ENCODE peak calls at places on chromosomes 1 and 21, in nine cellular contexts. X is NCI-H345; H is OCI-M1; I is activated naive CD4-positive, alpha-beta T cell; C is stimulated activated CD4-positive, alpha-beta T cell treated with anti-CD3 and anti-CD28 coated beads, Interleukin-4, amount 100 ng/mL, for 24 hours; R is astrocyte of the cerebellum; V is HCEC 1CT; F is effector CD4-positive, alpha-beta T cell; M is NCI-H524. K is an unnamed sample.

GRCh38 chr1:43614891-43615290 is 35.1 kb upstream of the KDM4A start:
- DNase-seq in X (no peak), H (no peak), I (no peak), C (no peak), R (no peak), V (no peak), F (no peak), M (no peak), K (no peak)

GRCh38 chr21:20729376-20729775 is 268.8 kb upstream of the NCAM2 start:
- DNase-seq in X (no peak), H (no peak), I (no peak), C (no peak), R (no peak), V (no peak), F (no peak), M (no peak), K (no peak)

GRCh38 chr1:160081261-160081936 is at the start of gene KCNJ9:
- DNase-seq in X (no peak), H (no peak), I (no peak), C (no peak), R (no peak), V (no peak), F (no peak), M (no peak), K (no peak)

GRCh38 chr1:86705633-86705985 is 1.2 kb downstream of the SH3GLB1 start:
- DNase-seq in X (no peak), H (no peak), I (no peak), C (no peak), R (no peak), V (peak), F (no peak), M (no peak), K (no peak)

GRCh38 chr1:76593614-76594013 is 273.7 kb upstream of the ST6GALNAC5 start:
- DNase-seq in X (no peak), H (no peak), I (no peak), C (no peak), R (no peak), V (peak), F (no peak), M (no peak), K (no peak)

GRCh38 chr1:94113592-94114322 is 7.2 kb downstream of the ABCA4 start:
- DNase-seq in X (no peak), H (no peak), I (no peak), C (no peak), R (no peak), V (no peak), F (no peak), M (no peak), K (no peak)

GRCh38 chr1:94514095-94514727 is 27.3 kb downstream of the F3 start:
- DNase-seq in X (peak), H (peak), I (no peak), C (no peak), R (no peak), V (peak), F (no peak), M (no peak), K (peak)

GRCh38 chr1:29383972-29384371 is 147.7 kb downstream of the PTPRU start:
- DNase-seq in X (no peak), H (no peak), I (no peak), C (no peak), R (no peak), V (no peak), F (no peak), M (no peak), K (no peak)

GRCh38 chr1:245180496-245180895 is 25.7 kb downstream of the KIF26B start:
- DNase-seq in X (no peak), H (peak), I (no peak), C (no peak), R (no peak), V (no peak), F (no peak), M (no peak), K (peak)

GRCh38 chr1:156126701-156127534 is 12.4 kb downstream of the LMNA start:
- DNase-seq in X (no peak), H (peak), I (peak), C (peak), R (no peak), V (peak), F (peak), M (no peak), K (no peak)

GRCh38 chr1:60989745-60990718 is 92.3 kb upstream of the NFIA start:
- DNase-seq in X (no peak), H (no peak), I (no peak), C (no peak), R (peak), V (peak), F (no peak), M (no peak), K (peak)

GRCh38 chr1:158043232-158043631 is 49.8 kb downstream of the KIRREL1 start:
- DNase-seq in X (no peak), H (peak), I (no peak), C (no peak), R (no peak), V (no peak), F (no peak), M (no peak), K (no peak)

GRCh38 chr1:107135466-107135865 is 5.4 kb upstream of the NTNG1 start:
- DNase-seq in X (no peak), H (peak), I (no peak), C (peak), R (peak), V (peak), F (no peak), M (no peak), K (peak)

GRCh38 chr21:32597205-32597604 is 11.9 kb upstream of the TCP10L start:
- DNase-seq in X (peak), H (no peak), I (no peak), C (no peak), R (peak), V (peak), F (no peak), M (no peak), K (no peak)

GRCh38 chr21:39686636-39687035 is 58.3 kb upstream of the IGSF5 start:
- DNase-seq in X (no peak), H (no peak), I (no peak), C (no peak), R (no peak), V (no peak), F (no peak), M (no peak), K (no peak)

GRCh38 chr1:55061000-55061705 is 21.8 kb downstream of the PCSK9 start:
- DNase-seq in X (no peak), H (no peak), I (no peak), C (no peak), R (no peak), V (no peak), F (no peak), M (no peak), K (no peak)

GRCh38 chr1:85224734-85225623 is 24.2 kb upstream of the SYDE2 start:
- DNase-seq in X (peak), H (peak), I (no peak), C (no peak), R (no peak), V (no peak), F (no peak), M (peak), K (peak)

GRCh38 chr1:165344198-165344597 is 12.3 kb downstream of the LMX1A start:
- DNase-seq in X (no peak), H (no peak), I (no peak), C (no peak), R (no peak), V (no peak), F (no peak), M (no peak), K (no peak)

GRCh38 chr21:36654796-36655325 is 44.1 kb upstream of the SIM2 start:
- DNase-seq in X (no peak), H (no peak), I (no peak), C (no peak), R (no peak), V (no peak), F (no peak), M (no peak), K (no peak)

GRCh38 chr1:231138221-231138620 is 23.6 kb upstream of the TRIM67 start:
- DNase-seq in X (no peak), H (no peak), I (no peak), C (no peak), R (no peak), V (no peak), F (no peak), M (no peak), K (no peak)

K was measured in SJCRH30.